ENCODE peak calls at places on chromosomes 2 and 18, in six cellular contexts. Q is activated T-helper 1 cell treated with Interleukin-2 at 50 U/mL for 16 hours, O is astrocyte of the spinal cord, R is Daoy, V is activated T-cell treated with anti-CD3 and anti-CD28 coated beads for 1 hour, I is D341Med. F is an unnamed sample.

GRCh38 chr2:71001592-71002570 is 7.2 kb upstream of the TEX261 start:
- DNase-seq in Q (no peak), O (no peak), R (no peak), V (no peak), I (no peak), F (peak; percentile 16)

GRCh38 chr2:72676341-72677025 is 149.3 kb downstream of the EXOC6B start:
- DNase-seq in Q (no peak), O (peak; percentile 17), R (no peak), V (no peak), I (no peak), F (peak; percentile 41)

GRCh38 chr2:206572725-206573124 is 69.6 kb upstream of the FAM237A start:
- DNase-seq in Q (no peak), O (no peak), R (no peak), V (no peak), I (no peak), F (no peak)

GRCh38 chr2:143475131-143475784 is 346.0 kb downstream of the ARHGAP15 start:
- DNase-seq in Q (no peak), O (no peak), R (no peak), V (no peak), I (no peak), F (no peak)

GRCh38 chr18:80229766-80230745 is 17.3 kb downstream of the PARD6G start:
- DNase-seq in Q (no peak), O (no peak), R (no peak), V (no peak), I (no peak), F (no peak)

GRCh38 chr2:60496976-60497375 is 56.5 kb downstream of the BCL11A start:
- DNase-seq in Q (no peak), O (no peak), R (no peak), V (no peak), I (no peak), F (no peak)

GRCh38 chr2:232540441-232541041 is 1.0 kb downstream of the CHRNG start:
- DNase-seq in Q (no peak), O (no peak), R (no peak), V (no peak), I (no peak), F (no peak)

GRCh38 chr2:128624956-128625355 is 306.3 kb upstream of the HS6ST1 start:
- DNase-seq in Q (no peak), O (no peak), R (no peak), V (no peak), I (no peak), F (no peak)

GRCh38 chr18:32576296-32576916 is 105.7 kb upstream of the GAREM1 start:
- DNase-seq in Q (no peak), O (peak; percentile 33), R (peak; percentile 13), V (no peak), I (peak; percentile 69), F (no peak)

GRCh38 chr2:39435974-39436591 is 1.0 kb downstream of the MAP4K3 start:
- DNase-seq in Q (no peak), O (peak; percentile 62), R (peak; percentile 24), V (no peak), I (no peak), F (peak; percentile 67)

GRCh38 chr2:236121546-236121945 is 46.6 kb downstream of the GBX2 start:
- DNase-seq in Q (no peak), O (no peak), R (no peak), V (no peak), I (no peak), F (peak; percentile 25)

GRCh38 chr2:41894563-41895333 is 153.1 kb upstream of the PKDCC start:
- DNase-seq in Q (no peak), O (no peak), R (no peak), V (no peak), I (no peak), F (no peak)

GRCh38 chr2:161915121-161915520 is 158.9 kb downstream of the DPP4 start:
- DNase-seq in Q (no peak), O (no peak), R (no peak), V (no peak), I (no peak), F (peak; percentile 18)

GRCh38 chr2:3759331-3759730 is 56.0 kb downstream of the DCDC2C start:
- DNase-seq in Q (no peak), O (peak; percentile 33), R (peak; percentile 59), V (no peak), I (no peak), F (peak; percentile 20)

GRCh38 chr18:59298871-59299270 is 19.6 kb downstream of the CPLX4 start:
- DNase-seq in Q (no peak), O (no peak), R (no peak), V (no peak), I (no peak), F (no peak)

GRCh38 chr2:48251437-48252148 is 278.4 kb upstream of the STON1 start:
- DNase-seq in Q (no peak), O (no peak), R (no peak), V (no peak), I (no peak), F (no peak)

GRCh38 chr2:149463328-149464002 is 124.1 kb downstream of the MMADHC start:
- DNase-seq in Q (no peak), O (no peak), R (no peak), V (no peak), I (no peak), F (peak; percentile 47)

GRCh38 chr2:65999790-66000189 is 435.1 kb upstream of the MEIS1 start:
- DNase-seq in Q (no peak), O (no peak), R (no peak), V (no peak), I (no peak), F (peak; percentile 3)

GRCh38 chr18:79626905-79627749 is 52.5 kb upstream of the CTDP1 start:
- DNase-seq in Q (no peak), O (no peak), R (no peak), V (no peak), I (no peak), F (no peak)

GRCh38 chr2:147396890-147397289 is 447.9 kb upstream of the ACVR2A start:
- DNase-seq in Q (no peak), O (no peak), R (no peak), V (no peak), I (no peak), F (no peak)

GRCh38 chr2:189347540-189347939 is 93.7 kb upstream of the WDR75 start:
- DNase-seq in Q (no peak), O (peak; percentile 99), R (peak; percentile 63), V (no peak), I (no peak), F (peak; percentile 96)

GRCh38 chr2:25697559-25698341 is 24.4 kb upstream of the DTNB start:
- DNase-seq in Q (no peak), O (peak; percentile 17), R (no peak), V (no peak), I (no peak), F (peak; percentile 28)

F was measured in EH.